ENCODE peak calls at places on chromosomes 12 and 14, in six cellular contexts. One of them, this sample, is unnamed.

GRCh38 chr14:100736269-100737180 is 9.8 kb downstream of the DLK1 start:
- DNase-seq in CD8-positive, alpha-beta T cell: no peak
- DNase-seq in colonic mucosa: no peak
- DNase-seq in CD4-positive, alpha-beta memory T cell: no peak
- DNase-seq in neuronal stem cell: peak; percentile 80
- DNase-seq in CD8-positive, alpha-beta memory T cell: peak; percentile 20
- DNase-seq in this sample: no peak

GRCh38 chr14:66365388-66365787 is 120.8 kb upstream of the CCDC196 start:
- DNase-seq in CD8-positive, alpha-beta memory T cell: no peak
- DNase-seq in neuronal stem cell: no peak
- DNase-seq in CD4-positive, alpha-beta memory T cell: no peak
- DNase-seq in CD8-positive, alpha-beta T cell: no peak
- DNase-seq in colonic mucosa: no peak
- DNase-seq in this sample: no peak

GRCh38 chr12:57521475-57522018 is 1.1 kb upstream of the MBD6 start:
- DNase-seq in CD8-positive, alpha-beta memory T cell: peak; percentile 66
- DNase-seq in CD4-positive, alpha-beta memory T cell: no peak
- DNase-seq in neuronal stem cell: peak; percentile 57
- DNase-seq in colonic mucosa: peak; percentile 60
- DNase-seq in CD8-positive, alpha-beta T cell: peak; percentile 33
- DNase-seq in this sample: peak; percentile 39

GRCh38 chr12:88371416-88372183 is 208.7 kb downstream of the KITLG start:
- DNase-seq in CD4-positive, alpha-beta memory T cell: no peak
- DNase-seq in colonic mucosa: peak; percentile 21
- DNase-seq in CD8-positive, alpha-beta memory T cell: no peak
- DNase-seq in CD8-positive, alpha-beta T cell: no peak
- DNase-seq in neuronal stem cell: no peak
- DNase-seq in this sample: peak; percentile 11

GRCh38 chr12:95582230-95583058 is 31.2 kb upstream of the USP44 start:
- DNase-seq in colonic mucosa: no peak
- DNase-seq in CD8-positive, alpha-beta memory T cell: no peak
- DNase-seq in neuronal stem cell: no peak
- DNase-seq in CD4-positive, alpha-beta memory T cell: no peak
- DNase-seq in CD8-positive, alpha-beta T cell: no peak
- DNase-seq in this sample: no peak

GRCh38 chr12:110067531-110067930 is 19.2 kb upstream of the C12orf76 start:
- DNase-seq in neuronal stem cell: no peak
- DNase-seq in CD8-positive, alpha-beta T cell: no peak
- DNase-seq in colonic mucosa: no peak
- DNase-seq in CD8-positive, alpha-beta memory T cell: no peak
- DNase-seq in CD4-positive, alpha-beta memory T cell: no peak
- DNase-seq in this sample: peak; percentile 47

GRCh38 chr14:43410631-43411030 is 1096.5 kb downstream of the FSCB start:
- DNase-seq in CD8-positive, alpha-beta memory T cell: peak; percentile 21
- DNase-seq in neuronal stem cell: no peak
- DNase-seq in CD4-positive, alpha-beta memory T cell: no peak
- DNase-seq in CD8-positive, alpha-beta T cell: no peak
- DNase-seq in colonic mucosa: no peak
- DNase-seq in this sample: no peak

GRCh38 chr14:94143239-94143638 is 13.8 kb upstream of the IFI27L2 start:
- DNase-seq in CD8-positive, alpha-beta T cell: no peak
- DNase-seq in CD8-positive, alpha-beta memory T cell: no peak
- DNase-seq in CD4-positive, alpha-beta memory T cell: no peak
- DNase-seq in neuronal stem cell: no peak
- DNase-seq in colonic mucosa: no peak
- DNase-seq in this sample: no peak

GRCh38 chr12:32698285-32698684 is 19.2 kb downstream of the DNM1L start:
- DNase-seq in CD4-positive, alpha-beta memory T cell: no peak
- DNase-seq in CD8-positive, alpha-beta memory T cell: no peak
- DNase-seq in neuronal stem cell: no peak
- DNase-seq in CD8-positive, alpha-beta T cell: no peak
- DNase-seq in colonic mucosa: no peak
- DNase-seq in this sample: no peak

GRCh38 chr14:95463173-95463901 is 53.1 kb downstream of the SYNE3 start:
- DNase-seq in colonic mucosa: peak; percentile 76
- DNase-seq in CD8-positive, alpha-beta T cell: peak; percentile 59
- DNase-seq in CD8-positive, alpha-beta memory T cell: peak; percentile 57
- DNase-seq in CD4-positive, alpha-beta memory T cell: peak; percentile 74
- DNase-seq in neuronal stem cell: no peak
- DNase-seq in this sample: no peak

GRCh38 chr12:26152507-26153102 is 27.8 kb upstream of the BHLHE41 start:
- DNase-seq in CD4-positive, alpha-beta memory T cell: no peak
- DNase-seq in CD8-positive, alpha-beta T cell: no peak
- DNase-seq in neuronal stem cell: no peak
- DNase-seq in colonic mucosa: no peak
- DNase-seq in CD8-positive, alpha-beta memory T cell: no peak
- DNase-seq in this sample: no peak

GRCh38 chr14:101034986-101035385 is 131.5 kb upstream of the RTL1 start:
- DNase-seq in neuronal stem cell: no peak
- DNase-seq in CD8-positive, alpha-beta memory T cell: peak; percentile 3
- DNase-seq in CD4-positive, alpha-beta memory T cell: no peak
- DNase-seq in CD8-positive, alpha-beta T cell: no peak
- DNase-seq in colonic mucosa: no peak
- DNase-seq in this sample: no peak

GRCh38 chr12:12562585-12563245 is at the start of gene DUSP16:
- DNase-seq in CD8-positive, alpha-beta memory T cell: peak; percentile 89
- DNase-seq in CD8-positive, alpha-beta T cell: peak; percentile 85
- DNase-seq in colonic mucosa: peak; percentile 95
- DNase-seq in neuronal stem cell: peak; percentile 92
- DNase-seq in CD4-positive, alpha-beta memory T cell: peak; percentile 93
- DNase-seq in this sample: peak; percentile 92

GRCh38 chr12:101781834-101782543 is 42.7 kb upstream of the SYCP3 start:
- DNase-seq in CD8-positive, alpha-beta T cell: no peak
- DNase-seq in CD8-positive, alpha-beta memory T cell: no peak
- DNase-seq in CD4-positive, alpha-beta memory T cell: no peak
- DNase-seq in neuronal stem cell: no peak
- DNase-seq in colonic mucosa: no peak
- DNase-seq in this sample: no peak

GRCh38 chr12:26732010-26732908 is 100.7 kb downstream of the ITPR2 start:
- DNase-seq in CD8-positive, alpha-beta T cell: no peak
- DNase-seq in colonic mucosa: no peak
- DNase-seq in neuronal stem cell: no peak
- DNase-seq in CD4-positive, alpha-beta memory T cell: no peak
- DNase-seq in CD8-positive, alpha-beta memory T cell: no peak
- DNase-seq in this sample: no peak

GRCh38 chr12:80442426-80443222 is 1.4 kb upstream of the PTPRQ start:
- DNase-seq in neuronal stem cell: no peak
- DNase-seq in CD4-positive, alpha-beta memory T cell: no peak
- DNase-seq in colonic mucosa: no peak
- DNase-seq in CD8-positive, alpha-beta T cell: no peak
- DNase-seq in CD8-positive, alpha-beta memory T cell: no peak
- DNase-seq in this sample: no peak

GRCh38 chr14:77649326-77649725 is 32.9 kb upstream of the SPTLC2 start:
- DNase-seq in colonic mucosa: no peak
- DNase-seq in CD4-positive, alpha-beta memory T cell: no peak
- DNase-seq in CD8-positive, alpha-beta memory T cell: no peak
- DNase-seq in neuronal stem cell: no peak
- DNase-seq in CD8-positive, alpha-beta T cell: no peak
- DNase-seq in this sample: no peak

GRCh38 chr12:66297080-66297479 is 5.2 kb upstream of the HELB start:
- DNase-seq in neuronal stem cell: no peak
- DNase-seq in CD8-positive, alpha-beta memory T cell: no peak
- DNase-seq in CD8-positive, alpha-beta T cell: no peak
- DNase-seq in CD4-positive, alpha-beta memory T cell: no peak
- DNase-seq in colonic mucosa: no peak
- DNase-seq in this sample: no peak
- H3K4me3 ChIP-seq in neuronal stem cell: no peak overlapping the region
- H3K4me3 ChIP-seq in CD8-positive, alpha-beta memory T cell: no peak overlapping the region
- H3K4me3 ChIP-seq in CD8-positive, alpha-beta T cell: no peak overlapping the region
- H3K4me3 ChIP-seq in CD4-positive, alpha-beta memory T cell: no peak overlapping the region
- H3K4me3 ChIP-seq in colonic mucosa: no peak overlapping the region
- H3K4me3 ChIP-seq in this sample: no peak overlapping the region

GRCh38 chr12:73266206-73266605 is 994.0 kb downstream of the TRHDE start:
- DNase-seq in CD4-positive, alpha-beta memory T cell: no peak
- DNase-seq in CD8-positive, alpha-beta T cell: no peak
- DNase-seq in colonic mucosa: no peak
- DNase-seq in CD8-positive, alpha-beta memory T cell: no peak
- DNase-seq in neuronal stem cell: no peak
- DNase-seq in this sample: no peak
- H3K9me3 ChIP-seq in CD4-positive, alpha-beta memory T cell: no peaks in the 10 kb centered on the region
- H3K9me3 ChIP-seq in CD8-positive, alpha-beta T cell: no peaks in the 10 kb centered on the region
- H3K9me3 ChIP-seq in colonic mucosa: peaks cover 4% of the 10 kb centered on the region
- H3K9me3 ChIP-seq in CD8-positive, alpha-beta memory T cell: no peaks in the 10 kb centered on the region
- H3K9me3 ChIP-seq in neuronal stem cell: no peaks in the 10 kb centered on the region
- H3K9me3 ChIP-seq in this sample: peaks cover 5% of the 10 kb centered on the region

DNA sequence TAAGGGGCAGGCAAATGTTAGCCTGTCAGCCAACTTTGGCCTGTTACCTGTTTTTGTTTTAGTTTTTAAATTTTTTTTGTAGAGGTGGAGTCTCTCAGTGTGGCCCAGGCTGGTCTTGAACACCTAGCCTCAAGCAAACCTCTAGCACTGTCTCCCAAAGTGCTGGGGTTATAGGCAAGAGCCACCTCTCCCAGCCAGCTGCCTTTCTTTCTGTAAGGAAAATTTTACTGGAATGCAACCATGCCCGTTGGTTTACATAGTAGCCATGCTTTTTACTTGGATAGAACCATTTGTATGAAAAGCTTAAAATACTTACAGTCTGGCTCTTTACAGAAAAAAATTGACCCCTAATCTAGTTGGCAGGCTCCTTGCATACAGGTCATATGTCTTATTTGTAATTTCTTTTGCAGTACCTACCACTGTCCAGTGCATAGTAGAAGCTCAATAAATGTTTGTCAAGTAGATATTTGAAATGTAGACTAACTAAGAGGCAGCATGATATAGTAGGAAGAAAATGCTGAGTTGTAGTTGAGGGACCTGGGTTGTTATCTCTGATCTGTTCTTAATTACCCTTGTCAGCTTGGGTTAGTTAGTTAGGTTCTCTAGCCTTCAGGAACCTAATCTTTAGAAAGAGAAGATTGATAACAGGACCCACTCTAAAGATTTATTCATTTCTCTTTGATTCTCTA is 4.7 kb downstream of the MDM2 start:
- DNase-seq in CD4-positive, alpha-beta memory T cell: no peak
- DNase-seq in CD8-positive, alpha-beta memory T cell: no peak
- DNase-seq in colonic mucosa: no peak
- DNase-seq in neuronal stem cell: no peak
- DNase-seq in CD8-positive, alpha-beta T cell: no peak
- DNase-seq in this sample: no peak
- H3K4me3 ChIP-seq in CD4-positive, alpha-beta memory T cell: no peak overlapping the region
- H3K4me3 ChIP-seq in CD8-positive, alpha-beta memory T cell: no peak overlapping the region
- H3K4me3 ChIP-seq in colonic mucosa: no peak overlapping the region
- H3K4me3 ChIP-seq in neuronal stem cell: no peak overlapping the region
- H3K4me3 ChIP-seq in CD8-positive, alpha-beta T cell: no peak overlapping the region
- H3K4me3 ChIP-seq in this sample: no peak overlapping the region

GRCh38 chr12:34398706-34399630 is 376.7 kb downstream of the ALG10 start:
- DNase-seq in CD4-positive, alpha-beta memory T cell: no peak
- DNase-seq in CD8-positive, alpha-beta T cell: peak; percentile 12
- DNase-seq in neuronal stem cell: no peak
- DNase-seq in CD8-positive, alpha-beta memory T cell: peak; percentile 25
- DNase-seq in colonic mucosa: peak; percentile 10
- DNase-seq in this sample: no peak

GRCh38 chr12:34401659-34402227 is 379.4 kb downstream of the ALG10 start:
- DNase-seq in colonic mucosa: peak; percentile 9
- DNase-seq in CD8-positive, alpha-beta T cell: no peak
- DNase-seq in CD4-positive, alpha-beta memory T cell: no peak
- DNase-seq in CD8-positive, alpha-beta memory T cell: no peak
- DNase-seq in neuronal stem cell: no peak
- DNase-seq in this sample: no peak

GRCh38 chr12:34400986-34401658 is 378.8 kb downstream of the ALG10 start:
- DNase-seq in CD4-positive, alpha-beta memory T cell: no peak
- DNase-seq in colonic mucosa: peak; percentile 11
- DNase-seq in CD8-positive, alpha-beta T cell: no peak
- DNase-seq in neuronal stem cell: no peak
- DNase-seq in CD8-positive, alpha-beta memory T cell: peak; percentile 39
- DNase-seq in this sample: no peak

GRCh38 chr12:34399631-34400422 is 377.5 kb downstream of the ALG10 start:
- DNase-seq in colonic mucosa: peak; percentile 9
- DNase-seq in CD8-positive, alpha-beta memory T cell: peak; percentile 27
- DNase-seq in CD8-positive, alpha-beta T cell: no peak
- DNase-seq in neuronal stem cell: no peak
- DNase-seq in CD4-positive, alpha-beta memory T cell: no peak
- DNase-seq in this sample: no peak

DNA sequence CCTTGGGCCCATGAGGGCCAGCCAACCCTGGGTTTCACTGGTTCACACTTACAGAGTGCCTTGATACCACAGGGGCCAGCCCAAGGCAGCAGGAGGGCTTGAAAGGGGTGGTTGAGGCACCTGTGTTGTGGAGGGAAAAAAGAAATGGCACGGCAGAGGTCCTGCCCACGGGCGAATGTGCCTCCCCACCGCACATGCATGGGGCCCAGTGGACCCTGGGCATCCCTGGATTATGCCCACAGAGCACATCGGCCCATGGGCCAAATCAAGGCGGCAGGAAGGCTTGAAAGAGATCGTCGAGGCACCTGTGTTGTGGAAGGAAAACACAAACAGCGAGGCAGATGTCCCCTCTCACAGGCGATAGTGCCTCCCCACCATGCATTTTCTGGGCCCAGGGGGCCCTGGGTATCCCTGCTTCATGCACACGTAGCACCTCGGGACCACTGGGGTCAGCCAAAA is 378.2 kb downstream of the ALG10 start:
- DNase-seq in colonic mucosa: peak; percentile 10
- DNase-seq in CD8-positive, alpha-beta memory T cell: peak; percentile 32
- DNase-seq in neuronal stem cell: no peak
- DNase-seq in CD8-positive, alpha-beta T cell: no peak
- DNase-seq in CD4-positive, alpha-beta memory T cell: no peak
- DNase-seq in this sample: no peak
- H3K9me3 ChIP-seq in colonic mucosa: no peaks in the 10 kb centered on the region
- H3K9me3 ChIP-seq in CD8-positive, alpha-beta memory T cell: no peaks in the 10 kb centered on the region
- H3K9me3 ChIP-seq in neuronal stem cell: no peaks in the 10 kb centered on the region
- H3K9me3 ChIP-seq in CD8-positive, alpha-beta T cell: peaks cover 4% of the 10 kb centered on the region
- H3K9me3 ChIP-seq in CD4-positive, alpha-beta memory T cell: no peaks in the 10 kb centered on the region
- H3K9me3 ChIP-seq in this sample: no peaks in the 10 kb centered on the region